ENCODE peak calls at places on chromosomes 12 and 14, in six cellular contexts. One of them, this sample, is unnamed.

GRCh38 chr14:30849354-30849753 is 25.0 kb upstream of the COCH start:
- DNase-seq in breast epithelium: no peak
- DNase-seq in HFF-Myc: no peak
- DNase-seq in tibial nerve: no peak
- DNase-seq in NCI-H774: no peak
- DNase-seq in small intestine: no peak
- DNase-seq in this sample: no peak

GRCh38 chr14:81834308-81834707 is 300.7 kb upstream of the SEL1L start:
- DNase-seq in breast epithelium: no peak
- DNase-seq in HFF-Myc: no peak
- DNase-seq in tibial nerve: no peak
- DNase-seq in NCI-H774: no peak
- DNase-seq in small intestine: no peak
- DNase-seq in this sample: no peak

GRCh38 chr14:28770574-28770973 is 4.0 kb downstream of the FOXG1 start:
- DNase-seq in breast epithelium: no peak
- DNase-seq in HFF-Myc: no peak
- DNase-seq in tibial nerve: no peak
- DNase-seq in NCI-H774: no peak
- DNase-seq in small intestine: no peak
- DNase-seq in this sample: no peak

GRCh38 chr12:107405436-107405835 is 280.2 kb upstream of the PWP1 start:
- DNase-seq in breast epithelium: no peak
- DNase-seq in HFF-Myc: no peak
- DNase-seq in tibial nerve: no peak
- DNase-seq in NCI-H774: no peak
- DNase-seq in small intestine: no peak
- DNase-seq in this sample: peak

GRCh38 chr12:68675098-68675842 is 11.5 kb upstream of the NUP107 start:
- DNase-seq in breast epithelium: no peak
- DNase-seq in HFF-Myc: no peak
- DNase-seq in tibial nerve: peak
- DNase-seq in NCI-H774: no peak
- DNase-seq in small intestine: peak
- DNase-seq in this sample: no peak

GRCh38 chr12:5909560-5909959 is 35.5 kb downstream of the ANO2 start:
- DNase-seq in breast epithelium: no peak
- DNase-seq in HFF-Myc: no peak
- DNase-seq in tibial nerve: no peak
- DNase-seq in NCI-H774: no peak
- DNase-seq in small intestine: no peak
- DNase-seq in this sample: no peak

GRCh38 chr14:36028218-36028617 is 148.3 kb downstream of the PTCSC3 start:
- DNase-seq in breast epithelium: no peak
- DNase-seq in HFF-Myc: no peak
- DNase-seq in tibial nerve: no peak
- DNase-seq in NCI-H774: no peak
- DNase-seq in small intestine: no peak
- DNase-seq in this sample: no peak

GRCh38 chr14:71190691-71191090 is 283.4 kb downstream of the PCNX1 start:
- DNase-seq in breast epithelium: no peak
- DNase-seq in HFF-Myc: no peak
- DNase-seq in tibial nerve: no peak
- DNase-seq in NCI-H774: no peak
- DNase-seq in small intestine: peak
- DNase-seq in this sample: no peak

GRCh38 chr12:22164101-22164500 is 118.1 kb downstream of the CMAS start:
- DNase-seq in breast epithelium: no peak
- DNase-seq in HFF-Myc: no peak
- DNase-seq in tibial nerve: no peak
- DNase-seq in NCI-H774: no peak
- DNase-seq in small intestine: no peak
- DNase-seq in this sample: no peak

GRCh38 chr14:63713765-63714164 is 14.1 kb downstream of the SGPP1 start:
- DNase-seq in breast epithelium: no peak
- DNase-seq in HFF-Myc: peak
- DNase-seq in tibial nerve: no peak
- DNase-seq in NCI-H774: no peak
- DNase-seq in small intestine: no peak
- DNase-seq in this sample: no peak

GRCh38 chr14:85688024-85688423 is 158.1 kb downstream of the FLRT2 start:
- DNase-seq in breast epithelium: no peak
- DNase-seq in HFF-Myc: no peak
- DNase-seq in tibial nerve: no peak
- DNase-seq in NCI-H774: no peak
- DNase-seq in small intestine: no peak
- DNase-seq in this sample: no peak

GRCh38 chr12:70243510-70244331 is 488 bp downstream of the CNOT2 start:
- DNase-seq in breast epithelium: peak
- DNase-seq in HFF-Myc: no peak
- DNase-seq in tibial nerve: peak
- DNase-seq in NCI-H774: peak
- DNase-seq in small intestine: peak
- DNase-seq in this sample: peak

GRCh38 chr14:88507208-88507607 is 47.6 kb downstream of the PTPN21 start:
- DNase-seq in breast epithelium: no peak
- DNase-seq in HFF-Myc: no peak
- DNase-seq in tibial nerve: no peak
- DNase-seq in NCI-H774: no peak
- DNase-seq in small intestine: no peak
- DNase-seq in this sample: no peak

GRCh38 chr14:46717211-46717610 is 65.6 kb upstream of the RPL10L start:
- DNase-seq in breast epithelium: no peak
- DNase-seq in HFF-Myc: no peak
- DNase-seq in tibial nerve: no peak
- DNase-seq in NCI-H774: no peak
- DNase-seq in small intestine: no peak
- DNase-seq in this sample: no peak

GRCh38 chr12:65828711-65829339 is 4.5 kb downstream of the HMGA2 start:
- DNase-seq in breast epithelium: no peak
- DNase-seq in HFF-Myc: no peak
- DNase-seq in tibial nerve: no peak
- DNase-seq in NCI-H774: no peak
- DNase-seq in small intestine: no peak
- DNase-seq in this sample: no peak

GRCh38 chr14:74245292-74245691 is 6.0 kb downstream of the VSX2 start:
- DNase-seq in breast epithelium: no peak
- DNase-seq in HFF-Myc: no peak
- DNase-seq in tibial nerve: no peak
- DNase-seq in NCI-H774: no peak
- DNase-seq in small intestine: no peak
- DNase-seq in this sample: no peak

GRCh38 chr14:58129208-58129607 is 22.8 kb downstream of the ARMH4 start:
- DNase-seq in breast epithelium: no peak
- DNase-seq in HFF-Myc: no peak
- DNase-seq in tibial nerve: no peak
- DNase-seq in NCI-H774: no peak
- DNase-seq in small intestine: no peak
- DNase-seq in this sample: no peak

GRCh38 chr12:101969-102878 is 35.7 kb downstream of the IQSEC3 start:
- DNase-seq in breast epithelium: no peak
- DNase-seq in HFF-Myc: no peak
- DNase-seq in tibial nerve: no peak
- DNase-seq in NCI-H774: no peak
- DNase-seq in small intestine: no peak
- DNase-seq in this sample: no peak

GRCh38 chr12:77625441-77625840 is 205.3 kb upstream of the NAV3 start:
- DNase-seq in breast epithelium: no peak
- DNase-seq in HFF-Myc: peak
- DNase-seq in tibial nerve: no peak
- DNase-seq in NCI-H774: no peak
- DNase-seq in small intestine: no peak
- DNase-seq in this sample: no peak

GRCh38 chr14:24165785-24166184 is 4.7 kb downstream of the IRF9 start:
- DNase-seq in breast epithelium: no peak
- DNase-seq in HFF-Myc: no peak
- DNase-seq in tibial nerve: no peak
- DNase-seq in NCI-H774: no peak
- DNase-seq in small intestine: no peak
- DNase-seq in this sample: no peak

GRCh38 chr12:16555630-16556029 is 50.3 kb downstream of the LMO3 start:
- DNase-seq in breast epithelium: no peak
- DNase-seq in HFF-Myc: no peak
- DNase-seq in tibial nerve: no peak
- DNase-seq in NCI-H774: no peak
- DNase-seq in small intestine: no peak
- DNase-seq in this sample: no peak

GRCh38 chr14:84485016-84485415 is 1044.9 kb upstream of the FLRT2 start:
- DNase-seq in breast epithelium: no peak
- DNase-seq in HFF-Myc: no peak
- DNase-seq in tibial nerve: no peak
- DNase-seq in NCI-H774: no peak
- DNase-seq in small intestine: no peak
- DNase-seq in this sample: no peak

GRCh38 chr14:32311294-32312009 is 17.6 kb upstream of the AKAP6 start:
- DNase-seq in breast epithelium: no peak
- DNase-seq in HFF-Myc: no peak
- DNase-seq in tibial nerve: no peak
- DNase-seq in NCI-H774: no peak
- DNase-seq in small intestine: no peak
- DNase-seq in this sample: no peak

GRCh38 chr12:53096089-53096741 is 1.3 kb upstream of the IGFBP6 start:
- DNase-seq in breast epithelium: peak
- DNase-seq in HFF-Myc: no peak
- DNase-seq in tibial nerve: peak
- DNase-seq in NCI-H774: no peak
- DNase-seq in small intestine: no peak
- DNase-seq in this sample: peak

This sample was measured in heart right ventricle.